ENCODE peak calls at places on chromosomes 12 and 14, in ten cellular contexts. Q, T, D, A, H, I, S, X, F and Y are unnamed samples.

GRCh38 chr12:47995976-47996375 is 8.3 kb downstream of the COL2A1 start:
- DNase-seq in T (no peak), Q (no peak), I (peak; percentile 90), D (no peak), S (no peak), F (no peak), X (no peak), H (no peak), A (peak; percentile 48), Y (peak; percentile 50)

GRCh38 chr14:80003138-80003537 is 208.2 kb downstream of the DIO2 start:
- DNase-seq in A (peak; percentile 33), F (no peak), X (no peak), I (no peak), S (peak; percentile 58), T (no peak), H (no peak), D (no peak), Q (no peak), Y (no peak)

GRCh38 chr14:105908481-105908911 is 382.1 kb downstream of the TMEM121 start:
- DNase-seq in A (no peak), D (no peak), Q (peak; percentile 85), I (no peak), T (peak; percentile 82), X (no peak), S (no peak), H (no peak), F (no peak), Y (no peak)

GRCh38 chr12:3236345-3237153 is 159.4 kb downstream of the TSPAN9 start:
- DNase-seq in D (peak; percentile 74), F (no peak), I (peak; percentile 64), H (peak; percentile 89), S (peak; percentile 18), Q (peak; percentile 24), X (peak; percentile 76), T (no peak), A (no peak), Y (peak; percentile 65)

GRCh38 chr12:93223440-93224426 is 154.0 kb upstream of the NUDT4 start:
- DNase-seq in S (no peak), Q (no peak), A (no peak), T (peak; percentile 13), D (no peak), X (no peak), I (peak; percentile 65), F (no peak), H (no peak), Y (peak; percentile 69)

GRCh38 chr14:26204362-26204953 is 393.4 kb downstream of the NOVA1 start:
- DNase-seq in H (peak; percentile 39), S (peak; percentile 75), Q (no peak), D (peak; percentile 49), I (peak; percentile 38), F (no peak), A (no peak), X (no peak), T (no peak), Y (peak; percentile 14)

GRCh38 chr14:65850429-65851145 is 438.1 kb downstream of the FUT8 start:
- DNase-seq in A (no peak), D (no peak), S (no peak), Q (peak; percentile 76), F (no peak), I (no peak), T (no peak), X (no peak), H (no peak), Y (no peak)

GRCh38 chr14:22524784-22525161 is 64.3 kb downstream of the DAD1 start:
- DNase-seq in T (no peak), D (no peak), S (no peak), I (no peak), X (no peak), H (no peak), A (no peak), F (no peak), Q (no peak), Y (no peak)

GRCh38 chr12:89756638-89757321 is 48.1 kb upstream of the ATP2B1 start:
- DNase-seq in S (no peak), A (peak; percentile 92), T (peak; percentile 76), H (no peak), Q (peak; percentile 99), I (peak; percentile 99), X (no peak), F (peak; percentile 50), D (no peak), Y (peak; percentile 14)

GRCh38 chr12:1533602-1534304 is 60.6 kb downstream of the FBXL14 start:
- DNase-seq in D (no peak), T (peak; percentile 30), I (no peak), S (no peak), F (no peak), A (no peak), Q (peak; percentile 67), H (no peak), X (no peak), Y (no peak)

GRCh38 chr12:122610911-122611310 is 83.9 kb downstream of the KNTC1 start:
- DNase-seq in T (no peak), Q (no peak), D (no peak), S (no peak), A (no peak), I (no peak), H (no peak), F (no peak), X (no peak), Y (no peak)

GRCh38 chr12:49515266-49515665 is 23.6 kb upstream of the KCNH3 start:
- DNase-seq in Q (no peak), I (peak; percentile 74), H (no peak), S (no peak), D (no peak), X (no peak), A (peak; percentile 65), F (no peak), T (no peak), Y (peak; percentile 94)

GRCh38 chr14:23648764-23649460 is 12.7 kb downstream of the DHRS2 start:
- DNase-seq in S (no peak), X (no peak), F (no peak), H (no peak), D (no peak), A (no peak), T (no peak), I (no peak), Q (no peak), Y (no peak)

GRCh38 chr12:130952545-130952954 is 1.2 kb upstream of the ADGRD1 start:
- DNase-seq in I (no peak), S (no peak), A (no peak), F (no peak), X (no peak), Q (peak; percentile 57), T (no peak), D (no peak), H (no peak), Y (no peak)

GRCh38 chr12:5267603-5268423 is 164.1 kb upstream of the NTF3 start:
- DNase-seq in S (no peak), X (no peak), H (no peak), A (peak; percentile 27), F (no peak), D (no peak), I (no peak), Q (no peak), T (no peak), Y (no peak)

GRCh38 chr12:123121670-123122069 is 29.2 kb downstream of the PITPNM2 start:
- DNase-seq in S (peak; percentile 48), T (no peak), Q (no peak), D (no peak), H (no peak), I (no peak), X (no peak), F (no peak), A (no peak), Y (no peak)

GRCh38 chr14:32378284-32378683 is 49.2 kb downstream of the AKAP6 start:
- DNase-seq in T (no peak), I (no peak), S (no peak), A (no peak), H (no peak), Q (no peak), D (no peak), X (no peak), F (no peak), Y (no peak)